ENCODE peak calls at places on chromosomes 5 and 9, in seven cellular contexts. E is testis, N is A549, D is breast epithelium, W is right lobe of liver, B is lower leg skin, R is heart left ventricle. S is an unnamed sample.

GRCh38 chr9:81382281-81382680 is 307.1 kb downstream of the TLE1 start:
- DNase-seq in E (no peak), N (no peak), D (no peak), W (no peak), B (no peak), R (no peak), S (no peak)

GRCh38 chr9:4117835-4118610 is 181.8 kb downstream of the GLIS3 start:
- DNase-seq in E (peak), N (no peak), D (no peak), W (peak), B (no peak), R (no peak), S (peak)

GRCh38 chr9:18665947-18666346 is 192.0 kb downstream of the ADAMTSL1 start:
- DNase-seq in E (no peak), N (no peak), D (no peak), W (no peak), B (no peak), R (no peak), S (no peak)

GRCh38 chr5:138352722-138353549 is 451 bp downstream of the KDM3B start:
- DNase-seq in E (peak), N (peak), D (peak), W (peak), B (peak), R (peak), S (peak)

GRCh38 chr9:134054891-134055811 is 12.7 kb downstream of the BRD3 start:
- DNase-seq in E (no peak), N (no peak), D (no peak), W (peak), B (peak), R (no peak), S (no peak)

GRCh38 chr9:92529124-92529523 is 6.7 kb downstream of the ECM2 start:
- DNase-seq in E (no peak), N (no peak), D (no peak), W (no peak), B (no peak), R (no peak), S (no peak)

GRCh38 chr5:177301503-177302165 is 1.9 kb downstream of the RAB24 start:
- DNase-seq in E (no peak), N (no peak), D (peak), W (peak), B (peak), R (no peak), S (no peak)

GRCh38 chr5:171544913-171545550 is 125.6 kb downstream of the FGF18 start:
- DNase-seq in E (no peak), N (no peak), D (no peak), W (no peak), B (no peak), R (no peak), S (no peak)

GRCh38 chr5:71719092-71719964 is at the start of gene CARTPT:
- DNase-seq in E (peak), N (no peak), D (no peak), W (no peak), B (no peak), R (no peak), S (no peak)

GRCh38 chr5:158751961-158752655 is 347.6 kb downstream of the EBF1 start:
- DNase-seq in E (no peak), N (no peak), D (no peak), W (no peak), B (no peak), R (no peak), S (no peak)

GRCh38 chr5:160315968-160316367 is 3.6 kb upstream of the CCNJL start:
- DNase-seq in E (no peak), N (peak), D (no peak), W (no peak), B (no peak), R (no peak), S (no peak)

GRCh38 chr9:131404987-131405386 is 11.1 kb downstream of the PRRC2B start:
- DNase-seq in E (peak), N (no peak), D (no peak), W (no peak), B (no peak), R (no peak), S (no peak)

GRCh38 chr5:170286532-170286931 is 11.0 kb downstream of the LCP2 start:
- DNase-seq in E (no peak), N (no peak), D (no peak), W (no peak), B (no peak), R (no peak), S (no peak)

GRCh38 chr5:13809921-13810320 is 134.6 kb downstream of the DNAH5 start:
- DNase-seq in E (peak), N (no peak), D (no peak), W (no peak), B (no peak), R (no peak), S (no peak)
- TF ChIP-seq POLR2A in E (no peak), N (no peak), D (no peak), W (no peak), B (no peak), R (no peak), S (no peak)

GRCh38 chr5:134177197-134178171 is 734 bp upstream of the SKP1 start:
- DNase-seq in E (peak), N (peak), D (peak), W (no peak), B (peak), R (peak), S (no peak)
- TF ChIP-seq POLR2A in E (no peak), N (peak), D (no peak), W (no peak), B (no peak), R (no peak), S (no peak)

DNA sequence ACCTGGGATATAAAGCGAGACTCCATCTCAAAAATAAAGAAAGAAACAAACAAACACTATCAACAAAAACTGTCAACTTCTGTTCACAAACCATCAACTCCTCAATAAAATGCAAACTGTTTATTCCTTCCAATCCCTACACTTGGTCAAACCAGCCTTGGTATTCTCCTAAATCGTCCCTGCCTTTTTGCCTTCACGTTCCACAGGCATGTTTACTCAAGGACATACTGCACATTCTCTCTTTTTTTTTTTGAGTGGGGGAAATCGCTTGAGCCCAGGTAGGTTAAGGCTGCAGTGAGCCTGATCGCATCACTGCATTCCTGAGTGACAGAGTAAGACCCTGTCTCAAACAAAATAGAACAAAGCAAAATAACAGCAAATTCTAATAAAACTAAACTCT is 13.0 kb downstream of the UBAP2 start:
- DNase-seq in E (no peak), N (no peak), D (no peak), W (no peak), B (peak), R (no peak), S (no peak)
- TF ChIP-seq POLR2A in E (no peak), N (no peak), D (no peak), W (no peak), B (no peak), R (no peak), S (no peak)

GRCh38 chr9:113376634-113377531 is at the start of gene HDHD3:
- DNase-seq in E (peak), N (peak), D (peak), W (peak), B (peak), R (peak), S (peak)
- TF ChIP-seq POLR2A in E (no peak), N (peak), D (peak), W (peak), B (no peak), R (peak), S (peak)

DNA sequence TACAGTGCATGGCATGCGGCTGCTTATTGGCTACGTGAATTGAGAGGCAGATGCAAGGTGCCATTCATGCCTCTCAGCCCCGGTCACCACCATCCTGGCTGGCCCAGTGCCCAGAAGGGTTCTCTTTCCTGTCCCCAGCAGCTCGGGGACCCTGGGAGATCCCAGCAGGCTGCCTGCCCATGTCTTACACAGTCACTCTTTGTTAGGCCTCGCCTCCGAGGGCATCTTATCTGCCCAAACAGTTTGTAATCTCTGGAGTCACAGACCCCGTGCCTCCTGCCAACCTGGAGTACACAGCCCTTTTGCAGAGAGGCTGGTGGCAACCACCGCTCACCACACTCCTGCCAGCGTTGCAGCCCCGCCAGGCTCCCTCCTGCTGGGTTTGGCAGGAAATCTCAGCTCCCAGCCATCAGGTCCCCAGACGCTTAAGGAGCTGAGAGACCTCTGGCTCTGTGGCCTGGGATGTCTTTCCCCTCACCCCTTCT is 7.0 kb upstream of the AK1 start:
- DNase-seq in E (peak), N (no peak), D (no peak), W (peak), B (peak), R (peak), S (no peak)
- TF ChIP-seq POLR2A in E (no peak), N (no peak), D (no peak), W (no peak), B (no peak), R (no peak), S (no peak)

GRCh38 chr9:95030344-95030743 is 287.2 kb downstream of the FANCC start:
- DNase-seq in E (no peak), N (no peak), D (no peak), W (no peak), B (no peak), R (no peak), S (no peak)

GRCh38 chr9:95027914-95028854 is 289.3 kb downstream of the FANCC start:
- DNase-seq in E (no peak), N (no peak), D (peak), W (peak), B (no peak), R (no peak), S (no peak)

GRCh38 chr9:95029720-95030119 is 287.8 kb downstream of the FANCC start:
- DNase-seq in E (no peak), N (no peak), D (no peak), W (no peak), B (no peak), R (no peak), S (no peak)

GRCh38 chr9:95029251-95029650 is 288.3 kb downstream of the FANCC start:
- DNase-seq in E (no peak), N (no peak), D (no peak), W (no peak), B (no peak), R (no peak), S (no peak)

DNA sequence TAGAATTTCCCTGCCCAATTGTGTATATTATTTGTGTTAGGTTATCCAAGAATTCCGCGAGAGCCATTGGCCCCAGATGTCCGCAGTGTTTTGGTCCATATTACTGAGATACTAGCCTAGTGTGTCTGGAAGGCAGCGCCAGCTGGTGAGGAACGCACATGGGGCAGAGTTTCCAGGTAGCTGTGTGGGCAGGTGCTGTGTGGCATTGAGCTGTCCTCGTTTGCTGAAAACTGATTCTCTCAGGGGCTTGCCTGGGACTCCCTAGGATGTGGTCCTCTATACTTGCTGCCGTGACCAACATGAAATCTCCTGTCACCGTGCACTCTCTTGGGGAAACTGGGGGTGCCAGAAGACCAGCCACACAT is 288.7 kb downstream of the FANCC start:
- DNase-seq in E (no peak), N (no peak), D (no peak), W (no peak), B (no peak), R (no peak), S (no peak)
- TF ChIP-seq POLR2A in E (no peak), N (no peak), D (no peak), W (no peak), B (no peak), R (no peak), S (no peak)